ENCODE peak calls at places on chromosome 9, in four cellular contexts. Q, L, B and F are unnamed samples.

GRCh38 chr9:122406264-122406890 is 35.6 kb downstream of the PTGS1 start:
- DNase-seq in L (no peak), Q (no peak), B (no peak), F (no peak)

GRCh38 chr9:116490321-116490720 is 196.8 kb upstream of the TRIM32 start:
- DNase-seq in L (no peak), B (no peak), Q (no peak), F (no peak)

GRCh38 chr9:4113711-4114110 is 186.2 kb downstream of the GLIS3 start:
- DNase-seq in L (no peak), B (no peak), Q (no peak), F (no peak)

GRCh38 chr9:9674461-9674860 is 938.3 kb downstream of the PTPRD start:
- DNase-seq in B (no peak), Q (no peak), L (no peak), F (no peak)

GRCh38 chr9:99818439-99818992 is 3.2 kb upstream of the NR4A3 start:
- DNase-seq in Q (no peak), B (no peak), L (peak), F (no peak)

GRCh38 chr9:36392489-36392888 is 7.6 kb downstream of the RNF38 start:
- DNase-seq in L (no peak), B (no peak), Q (peak), F (no peak)

GRCh38 chr9:95509851-95510529 is 6.8 kb downstream of the PTCH1 start:
- DNase-seq in Q (peak), B (peak), L (peak), F (no peak)

GRCh38 chr9:95852059-95853032 is 23.1 kb upstream of the ERCC6L2 start:
- DNase-seq in B (peak), Q (no peak), L (no peak), F (no peak)

DNA sequence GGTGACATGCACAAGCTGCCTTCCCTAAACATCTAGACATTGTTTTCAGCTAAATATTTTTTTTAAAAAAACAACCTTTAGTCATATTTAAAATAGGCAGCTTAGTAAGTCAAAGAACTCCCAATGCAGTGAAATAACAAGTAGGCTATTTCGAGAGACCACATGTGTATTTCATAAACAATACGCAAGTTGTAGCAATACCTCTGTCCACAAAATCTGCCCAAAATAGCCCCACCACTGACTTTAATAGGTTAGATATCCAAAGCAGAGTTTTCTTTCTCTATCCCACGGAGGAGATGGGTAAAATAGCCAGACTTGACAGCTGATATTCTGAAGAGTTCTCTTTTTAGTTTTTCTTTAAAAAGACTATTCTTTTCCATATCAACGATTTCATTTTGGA is 1.2 kb downstream of the SLC24A2 start:
- DNase-seq in Q (no peak), L (no peak), B (no peak), F (no peak)
- H3K4me3 ChIP-seq in Q (no peak), L (no peak), B (no peak), F (no peak)

DNA sequence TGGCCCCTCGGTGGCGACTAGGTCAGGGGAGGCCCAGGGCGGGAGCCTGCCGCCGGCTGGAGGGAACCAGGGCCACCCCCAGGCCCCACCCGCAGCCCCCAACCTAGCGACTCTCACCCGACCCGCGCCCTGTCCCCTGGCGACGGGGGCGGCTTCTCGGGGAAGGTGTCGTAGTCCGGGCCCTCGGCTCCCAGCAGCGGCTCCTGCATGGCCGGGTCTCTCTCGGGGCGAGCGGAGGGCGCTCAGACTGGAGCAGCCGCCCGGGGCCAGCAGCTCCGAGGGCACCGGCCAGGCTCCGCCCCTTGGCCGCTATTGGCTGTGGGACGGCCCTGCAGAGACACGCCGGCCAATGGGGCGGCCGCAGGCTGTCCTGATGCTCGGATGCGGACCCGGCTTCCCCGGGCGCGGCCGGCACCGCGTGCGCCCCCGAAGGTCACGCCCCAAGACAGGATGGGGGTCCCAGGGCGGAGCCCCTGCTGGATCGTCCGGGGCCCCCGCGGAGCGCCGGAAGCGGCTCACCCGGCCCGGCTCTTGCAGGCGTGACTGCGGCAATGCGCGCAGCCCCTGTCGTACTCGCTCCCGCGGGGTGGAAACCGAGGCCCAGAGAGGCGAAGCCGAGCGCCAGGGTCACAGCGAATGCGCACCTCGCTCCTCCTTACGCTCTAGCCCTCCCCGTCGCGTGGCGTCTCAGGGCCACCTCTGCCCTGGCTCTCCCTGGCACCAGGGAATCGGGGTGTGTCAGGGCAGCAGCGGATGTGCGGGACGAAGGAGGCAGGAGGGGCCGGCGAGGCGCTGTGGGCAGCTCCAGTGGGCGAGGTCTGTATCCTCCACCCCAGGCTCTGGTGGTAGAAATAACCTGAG is at the start of gene SLC2A6:
- DNase-seq in B (peak), Q (peak), L (peak), F (peak)
- H3K4me3 ChIP-seq in B (peak), Q (peak), L (peak), F (peak)

DNA sequence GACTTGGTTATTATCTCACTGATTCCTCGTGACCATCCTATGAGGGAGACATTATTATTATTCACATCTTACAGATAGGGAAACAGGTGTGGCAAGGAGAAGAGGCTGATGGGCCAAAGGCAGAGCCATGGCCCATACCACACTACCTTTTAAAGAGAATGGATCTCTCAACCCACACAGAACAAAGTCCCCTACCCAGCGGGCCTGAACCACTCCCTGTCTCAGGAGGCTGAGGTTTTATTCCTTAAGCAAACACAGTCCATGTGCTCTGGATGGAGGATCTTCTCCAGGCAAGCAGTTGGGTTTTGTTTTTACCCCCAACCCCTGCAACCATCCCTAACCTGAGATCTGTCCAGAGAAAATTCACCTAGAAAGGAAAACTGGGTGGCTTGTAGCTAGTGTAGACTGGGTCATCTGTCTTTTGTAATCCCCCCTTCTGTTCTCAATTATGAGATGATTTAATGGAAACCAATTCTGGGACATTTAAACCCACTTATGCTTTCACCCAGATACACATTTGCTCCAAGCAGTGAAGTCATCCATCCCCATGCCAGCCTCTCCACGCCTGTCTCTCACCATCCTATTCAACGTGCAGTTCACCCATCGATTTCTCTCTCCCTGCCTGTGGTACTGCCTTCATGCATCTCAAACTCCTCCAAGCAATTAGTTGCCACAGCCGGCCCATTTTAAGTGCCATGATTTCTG is 2.0 kb downstream of the PHF19 start:
- DNase-seq in L (no peak), B (no peak), Q (no peak), F (no peak)
- H3K4me3 ChIP-seq in L (peak), B (no peak), Q (peak), F (no peak)

GRCh38 chr9:85942913-85943729 is 2.2 kb downstream of the NAA35 start:
- DNase-seq in L (no peak), Q (no peak), B (no peak), F (no peak)
- H3K4me3 ChIP-seq in L (no peak), Q (no peak), B (no peak), F (no peak)

GRCh38 chr9:14993891-14994554 is 83.8 kb upstream of the FREM1 start:
- DNase-seq in L (no peak), Q (no peak), B (peak), F (no peak)
- H3K4me3 ChIP-seq in L (no peak), Q (peak), B (peak), F (peak)

DNA sequence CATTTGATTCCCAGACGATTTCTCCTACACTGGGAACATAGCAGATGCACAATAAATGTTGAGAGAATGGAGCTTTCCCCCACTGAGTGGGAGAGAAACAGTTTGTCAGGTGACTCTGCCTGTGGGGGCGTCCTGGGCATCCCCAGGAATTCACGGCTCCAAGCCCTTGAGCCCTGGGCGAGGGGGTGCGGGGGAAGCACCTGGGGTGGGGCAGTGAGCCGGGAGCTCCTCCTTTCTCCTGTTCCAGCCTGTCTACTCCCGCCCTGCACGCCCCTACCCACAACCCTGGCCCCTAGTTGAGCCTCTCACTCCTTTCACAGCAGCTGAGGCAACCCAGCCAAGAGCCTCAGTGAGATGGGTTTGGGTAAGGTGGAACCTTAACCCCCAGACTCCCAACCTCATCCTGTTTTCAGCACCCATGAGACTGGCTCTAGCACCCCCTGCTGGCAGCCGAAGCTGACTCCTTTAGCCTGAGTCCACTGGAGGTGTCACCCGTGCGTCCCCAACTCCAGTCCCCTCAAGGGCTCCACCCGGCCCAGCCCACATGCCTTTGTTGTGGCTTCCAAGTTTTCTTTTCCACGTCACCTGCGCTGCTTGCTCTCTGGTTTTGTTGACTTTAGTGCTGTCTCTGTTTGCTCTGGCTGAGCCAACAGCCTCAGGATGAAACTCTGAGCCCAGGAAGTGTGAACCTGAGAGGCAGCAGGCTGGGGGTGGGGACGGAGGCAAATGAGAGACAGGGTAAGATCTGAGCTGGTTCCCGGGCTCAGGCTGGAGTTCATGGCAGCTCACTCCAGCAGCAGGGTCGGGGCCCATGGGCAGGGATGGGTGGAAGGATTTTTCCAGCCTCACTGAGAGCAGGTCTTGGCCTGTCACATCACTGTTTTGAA is 13.0 kb upstream of the AQP7 start:
- DNase-seq in Q (peak), L (peak), B (peak), F (no peak)
- H3K4me3 ChIP-seq in Q (no peak), L (no peak), B (no peak), F (no peak)

DNA sequence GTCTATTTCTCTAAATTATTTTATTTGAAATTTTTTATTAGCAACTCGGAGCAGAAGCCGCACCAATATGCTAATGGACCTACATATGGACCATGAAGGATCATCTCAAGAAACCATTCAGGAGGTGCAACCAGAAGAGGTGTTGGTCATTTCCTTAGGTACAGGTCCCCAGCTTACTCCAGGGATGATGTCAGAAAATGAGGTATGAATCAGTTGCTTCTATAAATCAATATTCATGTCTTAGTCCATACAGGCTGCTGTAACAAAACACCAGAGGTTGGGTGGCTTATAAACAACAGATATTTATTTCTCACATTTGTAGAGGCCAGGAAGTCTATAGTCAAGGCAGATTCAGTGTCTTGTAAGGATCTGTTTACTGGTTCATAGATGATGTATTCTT is 50.8 kb downstream of the GAPVD1 start:
- DNase-seq in Q (no peak), L (no peak), B (no peak), F (no peak)
- H3K4me3 ChIP-seq in Q (no peak), L (no peak), B (no peak), F (no peak)